ENCODE peak calls at places on chromosome 19, in nine cellular contexts. E is breast epithelium; H is kidney; S is AG04449; G is psoas muscle; L is fibroblast of pulmonary artery; C is NCI-H2081; D is effector CD4-positive, alpha-beta T cell; K is stimulated activated CD4-positive, alpha-beta T cell treated with anti-CD3 and anti-CD28 coated beads, Interleukin-4, amount 100 ng/mL, for 48 hours. N is an unnamed sample.

GRCh38 chr19:49570138-49570856 is 10.1 kb downstream of the NOSIP start:
- DNase-seq in E (no peak), H (no peak), S (no peak), G (no peak), L (peak), C (peak), D (peak), K (peak), N (peak)

GRCh38 chr19:41691268-41691970 is 3.3 kb upstream of the CEACAM7 start:
- DNase-seq in E (no peak), H (no peak), S (no peak), G (no peak), L (peak), C (peak), D (no peak), K (no peak), N (no peak)

GRCh38 chr19:51359294-51359693 is 6.9 kb downstream of the ETFB start:
- DNase-seq in E (no peak), H (no peak), S (peak), G (no peak), L (peak), C (no peak), D (no peak), K (no peak), N (no peak)

GRCh38 chr19:49664171-49665070 is 1.2 kb downstream of the IRF3 start:
- DNase-seq in E (peak), H (peak), S (no peak), G (peak), L (peak), C (peak), D (peak), K (peak), N (peak)

GRCh38 chr19:12943437-12944044 is 2.1 kb upstream of the RAD23A start:
- DNase-seq in E (no peak), H (no peak), S (no peak), G (no peak), L (no peak), C (no peak), D (no peak), K (no peak), N (no peak)

GRCh38 chr19:33814181-33815165 is 17.8 kb downstream of the KCTD15 start:
- DNase-seq in E (peak), H (peak), S (no peak), G (no peak), L (no peak), C (no peak), D (no peak), K (no peak), N (peak)

GRCh38 chr19:42176990-42177685 is 40.3 kb downstream of the DEDD2 start:
- DNase-seq in E (peak), H (peak), S (no peak), G (peak), L (peak), C (peak), D (peak), K (peak), N (no peak)

GRCh38 chr19:33905473-33905936 is 108.8 kb downstream of the KCTD15 start:
- DNase-seq in E (no peak), H (peak), S (no peak), G (peak), L (no peak), C (no peak), D (no peak), K (no peak), N (no peak)

GRCh38 chr19:7831452-7831851 is 1.4 kb downstream of the EVI5L start:
- DNase-seq in E (no peak), H (peak), S (no peak), G (no peak), L (peak), C (no peak), D (no peak), K (no peak), N (no peak)

GRCh38 chr19:12606796-12607195 is 3.8 kb downstream of the ZNF490 start:
- DNase-seq in E (no peak), H (no peak), S (no peak), G (no peak), L (no peak), C (no peak), D (no peak), K (no peak), N (no peak)

GRCh38 chr19:14147797-14148605 is 11.6 kb upstream of the ASF1B start:
- DNase-seq in E (peak), H (peak), S (no peak), G (peak), L (peak), C (peak), D (no peak), K (no peak), N (no peak)

GRCh38 chr19:17579523-17580244 is 24.2 kb downstream of the COLGALT1 start:
- DNase-seq in E (no peak), H (peak), S (no peak), G (peak), L (peak), C (no peak), D (no peak), K (peak), N (no peak)

GRCh38 chr19:48646192-48646911 is 365 bp upstream of the CA11 start:
- DNase-seq in E (peak), H (peak), S (no peak), G (peak), L (peak), C (peak), D (peak), K (peak), N (no peak)

GRCh38 chr19:1651061-1651547 is 1.3 kb downstream of the TCF3 start:
- DNase-seq in E (no peak), H (peak), S (no peak), G (no peak), L (peak), C (no peak), D (peak), K (peak), N (no peak)

GRCh38 chr19:47848871-47849473 is 10.1 kb upstream of the TPRX2 start:
- DNase-seq in E (no peak), H (no peak), S (no peak), G (no peak), L (peak), C (no peak), D (peak), K (peak), N (no peak)

GRCh38 chr19:4586691-4587090 is 27.2 kb upstream of the SEMA6B start:
- DNase-seq in E (no peak), H (no peak), S (no peak), G (no peak), L (no peak), C (no peak), D (no peak), K (no peak), N (no peak)

GRCh38 chr19:22893855-22894270 is 61.8 kb downstream of the ZNF723 start:
- DNase-seq in E (no peak), H (peak), S (no peak), G (no peak), L (no peak), C (no peak), D (no peak), K (no peak), N (no peak)

GRCh38 chr19:32174386-32175113 is 170.9 kb upstream of the ZNF507 start:
- DNase-seq in E (no peak), H (no peak), S (no peak), G (no peak), L (no peak), C (no peak), D (no peak), K (no peak), N (no peak)

GRCh38 chr19:3897936-3898335 is 17.5 kb downstream of the ATCAY start:
- DNase-seq in E (no peak), H (no peak), S (no peak), G (no peak), L (no peak), C (no peak), D (no peak), K (no peak), N (no peak)

GRCh38 chr19:34900245-34900644 is 26.5 kb upstream of the ZNF30 start:
- DNase-seq in E (no peak), H (no peak), S (no peak), G (no peak), L (no peak), C (no peak), D (no peak), K (no peak), N (no peak)

GRCh38 chr19:34734601-34735103 is 609 bp downstream of the ZNF181 start:
- DNase-seq in E (no peak), H (no peak), S (no peak), G (no peak), L (no peak), C (peak), D (no peak), K (no peak), N (no peak)

GRCh38 chr19:8702350-8702749 is 3.8 kb upstream of the ACTL9 start:
- DNase-seq in E (no peak), H (no peak), S (no peak), G (no peak), L (no peak), C (no peak), D (no peak), K (no peak), N (no peak)

GRCh38 chr19:4012092-4012974 is 4.8 kb downstream of the PIAS4 start:
- DNase-seq in E (peak), H (no peak), S (no peak), G (no peak), L (no peak), C (peak), D (no peak), K (no peak), N (no peak)

GRCh38 chr19:6730153-6730804 is 7.1 kb downstream of the GPR108 start:
- DNase-seq in E (no peak), H (peak), S (no peak), G (peak), L (no peak), C (no peak), D (no peak), K (peak), N (no peak)

GRCh38 chr19:2952953-2953481 is 8.2 kb upstream of the ZNF77 start:
- DNase-seq in E (peak), H (peak), S (no peak), G (no peak), L (no peak), C (no peak), D (no peak), K (no peak), N (peak)

GRCh38 chr19:41810301-41810700 is 13.9 kb downstream of the CEACAM3 start:
- DNase-seq in E (no peak), H (no peak), S (no peak), G (peak), L (no peak), C (no peak), D (no peak), K (no peak), N (no peak)

GRCh38 chr19:52945652-52946321 is 16.9 kb downstream of the ZNF816 start:
- DNase-seq in E (no peak), H (no peak), S (no peak), G (no peak), L (no peak), C (no peak), D (no peak), K (no peak), N (no peak)

GRCh38 chr19:19422156-19422555 is 16.7 kb downstream of the GATAD2A start:
- DNase-seq in E (no peak), H (peak), S (no peak), G (no peak), L (no peak), C (no peak), D (no peak), K (no peak), N (no peak)

GRCh38 chr19:824885-825284 is 2.8 kb upstream of the AZU1 start:
- DNase-seq in E (no peak), H (no peak), S (no peak), G (no peak), L (no peak), C (no peak), D (no peak), K (no peak), N (no peak)

GRCh38 chr19:5456130-5456835 is 1.1 kb downstream of the ZNRF4 start:
- DNase-seq in E (no peak), H (no peak), S (no peak), G (no peak), L (no peak), C (no peak), D (no peak), K (no peak), N (no peak)

GRCh38 chr19:43674630-43674982 is 4.6 kb upstream of the PLAUR start:
- DNase-seq in E (no peak), H (no peak), S (no peak), G (no peak), L (peak), C (no peak), D (no peak), K (no peak), N (no peak)

GRCh38 chr19:55044771-55045716 is 7.0 kb upstream of the GP6 start:
- DNase-seq in E (peak), H (peak), S (no peak), G (no peak), L (no peak), C (no peak), D (no peak), K (no peak), N (no peak)

GRCh38 chr19:39428309-39429112 is 7.2 kb downstream of the RPS16 start:
- DNase-seq in E (no peak), H (peak), S (no peak), G (peak), L (peak), C (no peak), D (no peak), K (no peak), N (no peak)

GRCh38 chr19:19098703-19099632 is 35.2 kb downstream of the SLC25A42 start:
- DNase-seq in E (no peak), H (no peak), S (no peak), G (no peak), L (no peak), C (no peak), D (no peak), K (no peak), N (no peak)

N was measured in LNCaP clone FGC.